ENCODE peak calls at places on chromosomes 12 and 14, in eight cellular contexts. V is aorta, S is MM.1S, W is endothelial cell, X is T1000, K is HuH-7, Q is tibial nerve, R is occipital lobe. Z is an unnamed sample.

GRCh38 chr14:104479901-104480300 is 99.7 kb upstream of the C14orf180 start:
- DNase-seq in V (no peak), S (no peak), W (no peak), X (no peak), K (no peak), Q (no peak), R (no peak), Z (no peak)

GRCh38 chr14:54728700-54729527 is 162.0 kb downstream of the SAMD4A start:
- DNase-seq in V (no peak), S (no peak), W (no peak), X (no peak), K (no peak), Q (no peak), R (no peak), Z (peak)

GRCh38 chr14:94027566-94028449 is 1.7 kb downstream of the OTUB2 start:
- DNase-seq in V (no peak), S (no peak), W (no peak), X (no peak), K (no peak), Q (no peak), R (no peak), Z (no peak)

GRCh38 chr12:4908694-4909396 is 860 bp upstream of the KCNA1 start:
- DNase-seq in V (no peak), S (no peak), W (peak), X (no peak), K (no peak), Q (no peak), R (peak), Z (no peak)

GRCh38 chr14:76456200-76456599 is 80.3 kb downstream of the ESRRB start:
- DNase-seq in V (no peak), S (peak), W (peak), X (no peak), K (peak), Q (peak), R (no peak), Z (no peak)

GRCh38 chr12:9793774-9794395 is 33.2 kb upstream of the CD69 start:
- DNase-seq in V (no peak), S (no peak), W (no peak), X (no peak), K (no peak), Q (no peak), R (no peak), Z (no peak)

GRCh38 chr14:37712976-37713431 is 117.6 kb downstream of the TTC6 start:
- DNase-seq in V (no peak), S (no peak), W (no peak), X (no peak), K (no peak), Q (no peak), R (no peak), Z (no peak)

GRCh38 chr14:64501326-64502171 is 2.1 kb downstream of the ZBTB25 start:
- DNase-seq in V (peak), S (no peak), W (no peak), X (peak), K (peak), Q (peak), R (no peak), Z (peak)

GRCh38 chr12:114457620-114458019 is 51.7 kb upstream of the TBX5 start:
- DNase-seq in V (no peak), S (no peak), W (no peak), X (no peak), K (no peak), Q (no peak), R (no peak), Z (no peak)

GRCh38 chr14:56357478-56357877 is 222.1 kb upstream of the TMEM260 start:
- DNase-seq in V (no peak), S (no peak), W (no peak), X (no peak), K (no peak), Q (no peak), R (peak), Z (no peak)

GRCh38 chr12:105013892-105014291 is 27.8 kb downstream of the NOPCHAP1 start:
- DNase-seq in V (no peak), S (no peak), W (no peak), X (no peak), K (no peak), Q (no peak), R (no peak), Z (peak)

GRCh38 chr14:105398726-105399440 is 545 bp downstream of the TEX22 start:
- DNase-seq in V (peak), S (no peak), W (peak), X (peak), K (peak), Q (no peak), R (no peak), Z (peak)

GRCh38 chr12:42097971-42098370 is 46.7 kb downstream of the GXYLT1 start:
- DNase-seq in V (no peak), S (peak), W (no peak), X (no peak), K (no peak), Q (no peak), R (no peak), Z (no peak)

GRCh38 chr14:38419579-38419978 is 163.7 kb upstream of the CLEC14A start:
- DNase-seq in V (no peak), S (no peak), W (no peak), X (no peak), K (peak), Q (no peak), R (no peak), Z (no peak)

GRCh38 chr14:22555573-22556011 is 33.4 kb downstream of the DAD1 start:
- DNase-seq in V (no peak), S (peak), W (no peak), X (no peak), K (no peak), Q (no peak), R (no peak), Z (peak)

GRCh38 chr12:49489720-49490119 is 49.1 kb upstream of the KCNH3 start:
- DNase-seq in V (no peak), S (no peak), W (no peak), X (no peak), K (no peak), Q (no peak), R (no peak), Z (peak)

GRCh38 chr14:77052281-77053044 is 24.0 kb upstream of the IRF2BPL start:
- DNase-seq in V (peak), S (no peak), W (no peak), X (no peak), K (no peak), Q (no peak), R (no peak), Z (peak)

GRCh38 chr14:68229423-68229831 is 409.8 kb downstream of the RAD51B start:
- DNase-seq in V (no peak), S (no peak), W (no peak), X (no peak), K (no peak), Q (no peak), R (no peak), Z (no peak)

GRCh38 chr12:70646850-70647249 is 9.6 kb upstream of the PTPRB start:
- DNase-seq in V (no peak), S (no peak), W (no peak), X (no peak), K (no peak), Q (no peak), R (no peak), Z (peak)

GRCh38 chr14:100679170-100679569 is 47.5 kb upstream of the DLK1 start:
- DNase-seq in V (no peak), S (no peak), W (no peak), X (no peak), K (no peak), Q (no peak), R (no peak), Z (no peak)

GRCh38 chr14:59301354-59301753 is 112.9 kb downstream of the DAAM1 start:
- DNase-seq in V (no peak), S (peak), W (no peak), X (no peak), K (no peak), Q (no peak), R (no peak), Z (no peak)

Z was measured in amniotic epithelial cell.